ENCODE peak calls at places on chromosomes 3 and 15, in ten cellular contexts. One of them, this sample, is unnamed. For H3K9me3, the result is how much of the 10 kb centered on the place peaks cover.

GRCh38 chr3:126433496-126434263 is 39.0 kb downstream of the CFAP100 start:
- DNase-seq in RWPE2: peak
- DNase-seq in tibial artery: peak
- DNase-seq in psoas muscle: peak
- DNase-seq in iPS DF 6.9: no peak
- DNase-seq in heart left ventricle: peak
- DNase-seq in gastrocnemius medialis: peak
- DNase-seq in astrocyte: no peak
- DNase-seq in colonic mucosa: no peak
- DNase-seq in IMR-90: no peak
- DNase-seq in this sample: no peak

GRCh38 chr3:190345027-190345821 is 23.0 kb upstream of the CLDN1 start:
- DNase-seq in RWPE2: peak
- DNase-seq in tibial artery: no peak
- DNase-seq in psoas muscle: no peak
- DNase-seq in iPS DF 6.9: no peak
- DNase-seq in heart left ventricle: no peak
- DNase-seq in gastrocnemius medialis: no peak
- DNase-seq in astrocyte: peak
- DNase-seq in colonic mucosa: no peak
- DNase-seq in IMR-90: peak
- DNase-seq in this sample: peak

GRCh38 chr3:42778644-42779043 is 5.6 kb upstream of the CCDC13 start:
- DNase-seq in RWPE2: no peak
- DNase-seq in tibial artery: no peak
- DNase-seq in psoas muscle: no peak
- DNase-seq in iPS DF 6.9: no peak
- DNase-seq in heart left ventricle: no peak
- DNase-seq in gastrocnemius medialis: no peak
- DNase-seq in astrocyte: peak
- DNase-seq in colonic mucosa: no peak
- DNase-seq in IMR-90: peak
- DNase-seq in this sample: no peak

GRCh38 chr3:23865595-23866396 is 51.0 kb downstream of the NKIRAS1 start:
- DNase-seq in RWPE2: no peak
- DNase-seq in tibial artery: no peak
- DNase-seq in psoas muscle: no peak
- DNase-seq in iPS DF 6.9: no peak
- DNase-seq in heart left ventricle: no peak
- DNase-seq in gastrocnemius medialis: no peak
- DNase-seq in astrocyte: no peak
- DNase-seq in colonic mucosa: no peak
- DNase-seq in IMR-90: peak
- DNase-seq in this sample: peak

GRCh38 chr3:157159762-157160651 is at the start of gene CCNL1:
- DNase-seq in RWPE2: peak
- DNase-seq in tibial artery: peak
- DNase-seq in psoas muscle: peak
- DNase-seq in iPS DF 6.9: peak
- DNase-seq in heart left ventricle: peak
- DNase-seq in gastrocnemius medialis: peak
- DNase-seq in astrocyte: peak
- DNase-seq in colonic mucosa: peak
- DNase-seq in IMR-90: peak
- DNase-seq in this sample: peak

GRCh38 chr3:16474304-16474703 is 39.2 kb downstream of the RFTN1 start:
- DNase-seq in RWPE2: no peak
- DNase-seq in tibial artery: no peak
- DNase-seq in psoas muscle: no peak
- DNase-seq in iPS DF 6.9: no peak
- DNase-seq in heart left ventricle: no peak
- DNase-seq in gastrocnemius medialis: no peak
- DNase-seq in astrocyte: peak
- DNase-seq in colonic mucosa: no peak
- DNase-seq in IMR-90: peak
- DNase-seq in this sample: no peak

GRCh38 chr15:48631191-48631770 is 14.2 kb downstream of the FBN1 start:
- DNase-seq in RWPE2: no peak
- DNase-seq in tibial artery: no peak
- DNase-seq in psoas muscle: no peak
- DNase-seq in iPS DF 6.9: no peak
- DNase-seq in heart left ventricle: no peak
- DNase-seq in gastrocnemius medialis: no peak
- DNase-seq in astrocyte: no peak
- DNase-seq in colonic mucosa: no peak
- DNase-seq in IMR-90: peak
- DNase-seq in this sample: no peak

GRCh38 chr3:55492976-55493375 is 5.9 kb upstream of the WNT5A start:
- DNase-seq in RWPE2: no peak
- DNase-seq in tibial artery: no peak
- DNase-seq in psoas muscle: no peak
- DNase-seq in iPS DF 6.9: no peak
- DNase-seq in heart left ventricle: no peak
- DNase-seq in gastrocnemius medialis: no peak
- DNase-seq in astrocyte: no peak
- DNase-seq in colonic mucosa: no peak
- DNase-seq in IMR-90: no peak
- DNase-seq in this sample: no peak

GRCh38 chr3:63193647-63194046 is 84.5 kb upstream of the SYNPR start:
- DNase-seq in RWPE2: no peak
- DNase-seq in tibial artery: no peak
- DNase-seq in psoas muscle: no peak
- DNase-seq in iPS DF 6.9: peak
- DNase-seq in heart left ventricle: no peak
- DNase-seq in gastrocnemius medialis: no peak
- DNase-seq in astrocyte: peak
- DNase-seq in colonic mucosa: no peak
- DNase-seq in IMR-90: no peak
- DNase-seq in this sample: no peak

GRCh38 chr3:179526989-179527391 is 35.7 kb upstream of the ACTL6A start:
- DNase-seq in RWPE2: no peak
- DNase-seq in tibial artery: peak
- DNase-seq in psoas muscle: peak
- DNase-seq in iPS DF 6.9: peak
- DNase-seq in heart left ventricle: no peak
- DNase-seq in gastrocnemius medialis: peak
- DNase-seq in astrocyte: peak
- DNase-seq in colonic mucosa: peak
- DNase-seq in IMR-90: peak
- DNase-seq in this sample: peak

GRCh38 chr15:33451385-33451784 is 140.6 kb downstream of the RYR3 start:
- DNase-seq in RWPE2: no peak
- DNase-seq in tibial artery: no peak
- DNase-seq in psoas muscle: no peak
- DNase-seq in iPS DF 6.9: no peak
- DNase-seq in heart left ventricle: no peak
- DNase-seq in gastrocnemius medialis: no peak
- DNase-seq in astrocyte: no peak
- DNase-seq in colonic mucosa: no peak
- DNase-seq in IMR-90: no peak
- DNase-seq in this sample: no peak

GRCh38 chr15:97410907-97411575 is 549.5 kb upstream of the ARRDC4 start:
- DNase-seq in RWPE2: no peak
- DNase-seq in tibial artery: no peak
- DNase-seq in psoas muscle: no peak
- DNase-seq in iPS DF 6.9: no peak
- DNase-seq in heart left ventricle: no peak
- DNase-seq in gastrocnemius medialis: no peak
- DNase-seq in astrocyte: no peak
- DNase-seq in colonic mucosa: no peak
- DNase-seq in IMR-90: no peak
- DNase-seq in this sample: no peak

GRCh38 chr3:169172535-169172934 is 491.0 kb downstream of the MECOM start:
- DNase-seq in RWPE2: no peak
- DNase-seq in tibial artery: no peak
- DNase-seq in psoas muscle: no peak
- DNase-seq in iPS DF 6.9: no peak
- DNase-seq in heart left ventricle: no peak
- DNase-seq in gastrocnemius medialis: no peak
- DNase-seq in astrocyte: no peak
- DNase-seq in colonic mucosa: no peak
- DNase-seq in IMR-90: no peak
- DNase-seq in this sample: no peak

GRCh38 chr3:33694944-33695343 is 23.1 kb downstream of the CLASP2 start:
- DNase-seq in RWPE2: no peak
- DNase-seq in tibial artery: no peak
- DNase-seq in psoas muscle: no peak
- DNase-seq in iPS DF 6.9: no peak
- DNase-seq in heart left ventricle: no peak
- DNase-seq in gastrocnemius medialis: no peak
- DNase-seq in astrocyte: no peak
- DNase-seq in colonic mucosa: no peak
- DNase-seq in IMR-90: no peak
- DNase-seq in this sample: no peak
- H3K9me3 ChIP-seq in RWPE2: under half
- H3K9me3 ChIP-seq in tibial artery: under half
- H3K9me3 ChIP-seq in psoas muscle: under half
- H3K9me3 ChIP-seq in iPS DF 6.9: under half
- H3K9me3 ChIP-seq in heart left ventricle: under half
- H3K9me3 ChIP-seq in gastrocnemius medialis: under half
- H3K9me3 ChIP-seq in astrocyte: under half
- H3K9me3 ChIP-seq in colonic mucosa: under half
- H3K9me3 ChIP-seq in IMR-90: under half
- H3K9me3 ChIP-seq in this sample: under half

GRCh38 chr3:134356411-134357040 is 17.7 kb downstream of the AMOTL2 start:
- DNase-seq in RWPE2: no peak
- DNase-seq in tibial artery: no peak
- DNase-seq in psoas muscle: no peak
- DNase-seq in iPS DF 6.9: no peak
- DNase-seq in heart left ventricle: no peak
- DNase-seq in gastrocnemius medialis: no peak
- DNase-seq in astrocyte: no peak
- DNase-seq in colonic mucosa: no peak
- DNase-seq in IMR-90: no peak
- DNase-seq in this sample: no peak
- H3K27ac ChIP-seq in RWPE2: peak
- H3K27ac ChIP-seq in tibial artery: peak
- H3K27ac ChIP-seq in psoas muscle: peak
- H3K27ac ChIP-seq in iPS DF 6.9: no peak
- H3K27ac ChIP-seq in heart left ventricle: peak
- H3K27ac ChIP-seq in gastrocnemius medialis: peak
- H3K27ac ChIP-seq in astrocyte: peak
- H3K27ac ChIP-seq in colonic mucosa: no peak
- H3K27ac ChIP-seq in IMR-90: peak
- H3K27ac ChIP-seq in this sample: peak

DNA sequence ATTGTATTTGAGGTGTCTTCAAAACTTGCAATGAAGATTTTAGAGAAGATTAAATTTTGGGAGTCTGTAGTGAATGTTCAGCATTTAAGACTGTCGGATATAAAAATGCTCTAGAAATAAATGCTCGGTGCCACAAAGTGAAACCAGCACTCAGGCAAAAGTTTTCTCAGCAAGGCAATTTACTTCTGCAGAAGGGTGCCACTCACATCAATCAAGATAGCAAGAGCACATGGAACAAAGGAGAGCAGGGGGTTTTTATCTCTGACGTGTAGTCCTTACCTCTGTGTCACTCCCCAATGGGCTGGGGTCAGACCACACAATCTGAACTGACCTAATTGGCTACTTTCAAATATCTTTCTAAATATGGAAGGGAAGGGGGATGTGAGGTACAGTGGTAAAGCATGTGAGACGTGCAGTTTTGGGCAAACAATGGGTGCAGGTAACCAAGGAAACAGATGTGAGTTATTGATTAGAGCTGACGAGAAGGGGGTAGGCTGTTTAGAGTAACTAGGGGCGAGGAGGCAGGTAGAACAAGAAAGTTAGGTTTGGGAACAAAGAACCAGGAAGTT is 23.4 kb upstream of the FXR1 start:
- DNase-seq in RWPE2: no peak
- DNase-seq in tibial artery: no peak
- DNase-seq in psoas muscle: no peak
- DNase-seq in iPS DF 6.9: no peak
- DNase-seq in heart left ventricle: no peak
- DNase-seq in gastrocnemius medialis: no peak
- DNase-seq in astrocyte: no peak
- DNase-seq in colonic mucosa: no peak
- DNase-seq in IMR-90: no peak
- DNase-seq in this sample: no peak
- H3K9me3 ChIP-seq in RWPE2: under half
- H3K9me3 ChIP-seq in tibial artery: under half
- H3K9me3 ChIP-seq in psoas muscle: under half
- H3K9me3 ChIP-seq in iPS DF 6.9: under half
- H3K9me3 ChIP-seq in heart left ventricle: under half
- H3K9me3 ChIP-seq in gastrocnemius medialis: under half
- H3K9me3 ChIP-seq in astrocyte: under half
- H3K9me3 ChIP-seq in colonic mucosa: under half
- H3K9me3 ChIP-seq in IMR-90: under half
- H3K9me3 ChIP-seq in this sample: under half

GRCh38 chr3:87626471-87626995 is 350.1 kb upstream of the POU1F1 start:
- DNase-seq in RWPE2: no peak
- DNase-seq in tibial artery: no peak
- DNase-seq in psoas muscle: no peak
- DNase-seq in iPS DF 6.9: no peak
- DNase-seq in heart left ventricle: no peak
- DNase-seq in gastrocnemius medialis: no peak
- DNase-seq in astrocyte: no peak
- DNase-seq in colonic mucosa: no peak
- DNase-seq in IMR-90: no peak
- DNase-seq in this sample: no peak

GRCh38 chr3:87625911-87626310 is 349.5 kb upstream of the POU1F1 start:
- DNase-seq in RWPE2: no peak
- DNase-seq in tibial artery: no peak
- DNase-seq in psoas muscle: no peak
- DNase-seq in iPS DF 6.9: no peak
- DNase-seq in heart left ventricle: no peak
- DNase-seq in gastrocnemius medialis: no peak
- DNase-seq in astrocyte: no peak
- DNase-seq in colonic mucosa: no peak
- DNase-seq in IMR-90: no peak
- DNase-seq in this sample: no peak

GRCh38 chr3:87627316-87627715 is 350.9 kb upstream of the POU1F1 start:
- DNase-seq in RWPE2: no peak
- DNase-seq in tibial artery: no peak
- DNase-seq in psoas muscle: no peak
- DNase-seq in iPS DF 6.9: no peak
- DNase-seq in heart left ventricle: no peak
- DNase-seq in gastrocnemius medialis: no peak
- DNase-seq in astrocyte: no peak
- DNase-seq in colonic mucosa: no peak
- DNase-seq in IMR-90: no peak
- DNase-seq in this sample: no peak

GRCh38 chr3:87621667-87622066 is 345.3 kb upstream of the POU1F1 start:
- DNase-seq in RWPE2: no peak
- DNase-seq in tibial artery: no peak
- DNase-seq in psoas muscle: no peak
- DNase-seq in iPS DF 6.9: no peak
- DNase-seq in heart left ventricle: no peak
- DNase-seq in gastrocnemius medialis: no peak
- DNase-seq in astrocyte: no peak
- DNase-seq in colonic mucosa: no peak
- DNase-seq in IMR-90: no peak
- DNase-seq in this sample: no peak

DNA sequence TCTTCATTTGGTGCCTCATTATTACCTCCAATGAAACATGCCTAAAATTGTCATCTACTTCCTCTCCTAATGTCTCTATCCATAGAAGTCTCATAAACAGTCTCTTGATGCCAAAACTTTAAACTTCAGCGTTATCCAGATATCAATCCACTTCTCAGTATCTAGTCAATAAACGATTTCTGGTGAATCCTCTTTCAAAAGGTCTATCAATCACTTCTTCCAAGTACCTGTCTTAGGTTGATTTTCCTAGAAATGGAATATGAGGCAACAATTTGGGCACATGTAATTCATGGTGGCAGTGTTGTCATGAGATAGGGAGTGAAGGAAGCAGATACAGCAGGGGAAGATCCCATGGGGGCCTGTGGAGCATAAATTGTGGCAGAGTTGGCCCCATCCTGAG is 348.5 kb upstream of the POU1F1 start:
- DNase-seq in RWPE2: no peak
- DNase-seq in tibial artery: no peak
- DNase-seq in psoas muscle: no peak
- DNase-seq in iPS DF 6.9: no peak
- DNase-seq in heart left ventricle: no peak
- DNase-seq in gastrocnemius medialis: no peak
- DNase-seq in astrocyte: no peak
- DNase-seq in colonic mucosa: no peak
- DNase-seq in IMR-90: no peak
- DNase-seq in this sample: no peak
- H3K27ac ChIP-seq in RWPE2: no peak
- H3K27ac ChIP-seq in tibial artery: no peak
- H3K27ac ChIP-seq in psoas muscle: no peak
- H3K27ac ChIP-seq in iPS DF 6.9: no peak
- H3K27ac ChIP-seq in heart left ventricle: no peak
- H3K27ac ChIP-seq in gastrocnemius medialis: no peak
- H3K27ac ChIP-seq in astrocyte: no peak
- H3K27ac ChIP-seq in colonic mucosa: no peak
- H3K27ac ChIP-seq in IMR-90: no peak
- H3K27ac ChIP-seq in this sample: no peak